ENCODE peak calls at places on chromosomes 4 and X, in six cellular contexts. M is H1; C is NCI-H2081; S is stromal cell of bone marrow; U is activated T-cell treated with anti-CD3 and anti-CD28 coated beads, Interleukin-2, amount 50 U/mL, for 72 hours; H is hypothalamus. R is an unnamed sample.

GRCh38 chr4:122503214-122503613 is 46.7 kb upstream of the IL2 start:
- DNase-seq in M (no peak), C (no peak), S (no peak), U (peak), H (no peak), R (no peak)

GRCh38 chr4:140372607-140373327 is 679 bp upstream of the SCOC start:
- DNase-seq in M (no peak), C (no peak), S (no peak), U (peak), H (no peak), R (no peak)

GRCh38 chr4:3321295-3321889 is 28.6 kb downstream of the RGS12 start:
- DNase-seq in M (no peak), C (no peak), S (no peak), U (no peak), H (no peak), R (no peak)

GRCh38 chr4:169115897-169116254 is 105.8 kb upstream of the CBR4 start:
- DNase-seq in M (no peak), C (no peak), S (peak), U (peak), H (no peak), R (peak)

GRCh38 chr4:119041951-119042560 is 93.6 kb upstream of the MYOZ2 start:
- DNase-seq in M (peak), C (peak), S (peak), U (peak), H (no peak), R (peak)

GRCh38 chr4:22179124-22179874 is 230.7 kb upstream of the KCNIP4 start:
- DNase-seq in M (no peak), C (no peak), S (peak), U (no peak), H (no peak), R (peak)

GRCh38 chr4:162274354-162274753 is 110.6 kb upstream of the FSTL5 start:
- DNase-seq in M (no peak), C (no peak), S (no peak), U (no peak), H (no peak), R (no peak)

GRCh38 chr4:169225058-169225751 is 45.6 kb downstream of the SH3RF1 start:
- DNase-seq in M (no peak), C (no peak), S (peak), U (no peak), H (no peak), R (peak)

GRCh38 chr4:56048621-56049427 is 100.1 kb downstream of the CEP135 start:
- DNase-seq in M (peak), C (peak), S (peak), U (peak), H (peak), R (no peak)

GRCh38 chr4:128775916-128776315 is 33.6 kb upstream of the JADE1 start:
- DNase-seq in M (no peak), C (no peak), S (no peak), U (no peak), H (no peak), R (no peak)

GRCh38 chr4:17786567-17786966 is 5.1 kb upstream of the FAM184B start:
- DNase-seq in M (no peak), C (no peak), S (no peak), U (no peak), H (no peak), R (no peak)

GRCh38 chrX:106903856-106904528 is 851 bp upstream of the RIPPLY1 start:
- DNase-seq in M (no peak), C (no peak), S (no peak), U (no peak), H (no peak), R (no peak)

GRCh38 chrX:19544693-19545305 is 29.5 kb upstream of the MAP3K15 start:
- DNase-seq in M (no peak), C (peak), S (peak), U (peak), H (no peak), R (peak)

GRCh38 chrX:41382699-41383645 is 49.0 kb downstream of the DDX3X start:
- DNase-seq in M (no peak), C (no peak), S (peak), U (peak), H (no peak), R (no peak)

GRCh38 chrX:39301041-39301440 is 499.8 kb downstream of the MID1IP1 start:
- DNase-seq in M (no peak), C (peak), S (no peak), U (no peak), H (no peak), R (no peak)

GRCh38 chr4:125072269-125072668 is 242.5 kb upstream of the FAT4 start:
- DNase-seq in M (no peak), C (no peak), S (no peak), U (no peak), H (no peak), R (no peak)

GRCh38 chrX:22095306-22095705 is 63.2 kb downstream of the PHEX start:
- DNase-seq in M (no peak), C (no peak), S (peak), U (no peak), H (no peak), R (no peak)

GRCh38 chr4:100246697-100247096 is 56.4 kb upstream of the DDIT4L start:
- DNase-seq in M (no peak), C (no peak), S (no peak), U (no peak), H (no peak), R (no peak)

GRCh38 chrX:48747415-48748026 is 14.0 kb upstream of the GLOD5 start:
- DNase-seq in M (no peak), C (no peak), S (no peak), U (no peak), H (no peak), R (no peak)

GRCh38 chr4:64539234-64539849 is 130.1 kb upstream of the TECRL start:
- DNase-seq in M (no peak), C (peak), S (peak), U (peak), H (no peak), R (peak)

GRCh38 chrX:3227526-3227925 is 118.9 kb downstream of the MXRA5 start:
- DNase-seq in M (no peak), C (no peak), S (no peak), U (no peak), H (no peak), R (no peak)

GRCh38 chr4:1152284-1152683 is 20.1 kb downstream of the SPON2 start:
- DNase-seq in M (no peak), C (no peak), S (no peak), U (no peak), H (no peak), R (no peak)

GRCh38 chrX:136525738-136526606 is 6.0 kb upstream of the VGLL1 start:
- DNase-seq in M (no peak), C (no peak), S (peak), U (no peak), H (no peak), R (peak)

GRCh38 chrX:150463566-150463965 is 100.4 kb downstream of the MAMLD1 start:
- DNase-seq in M (no peak), C (no peak), S (no peak), U (no peak), H (no peak), R (no peak)

GRCh38 chr4:70706516-70706915 is 15.2 kb upstream of the RUFY3 start:
- DNase-seq in M (no peak), C (no peak), S (no peak), U (no peak), H (no peak), R (no peak)

GRCh38 chr4:7978489-7978888 is 38.8 kb upstream of the AFAP1 start:
- DNase-seq in M (no peak), C (peak), S (no peak), U (no peak), H (no peak), R (no peak)

GRCh38 chr4:38207110-38207457 is 246.9 kb downstream of the PTTG2 start:
- DNase-seq in M (no peak), C (no peak), S (no peak), U (no peak), H (no peak), R (no peak)

GRCh38 chr4:188196134-188196735 is 57.0 kb downstream of the TRIML1 start:
- DNase-seq in M (no peak), C (no peak), S (no peak), U (no peak), H (no peak), R (no peak)

GRCh38 chr4:182185491-182185890 is 57.7 kb upstream of the TENM3 start:
- DNase-seq in M (no peak), C (no peak), S (no peak), U (no peak), H (no peak), R (no peak)

GRCh38 chrX:97909245-97909644 is 1025.5 kb downstream of the RPA4 start:
- DNase-seq in M (no peak), C (no peak), S (no peak), U (no peak), H (no peak), R (no peak)

GRCh38 chr4:53465291-53465690 is 87.8 kb downstream of the FIP1L1 start:
- DNase-seq in M (no peak), C (no peak), S (no peak), U (no peak), H (no peak), R (no peak)

GRCh38 chr4:39120418-39120817 is 58.4 kb downstream of the KLHL5 start:
- DNase-seq in M (no peak), C (no peak), S (no peak), U (no peak), H (no peak), R (no peak)

GRCh38 chr4:21490682-21491081 is 457.9 kb downstream of the KCNIP4 start:
- DNase-seq in M (no peak), C (no peak), S (no peak), U (no peak), H (no peak), R (no peak)

GRCh38 chr4:133594246-133595207 is 445.4 kb downstream of the PCDH10 start:
- DNase-seq in M (no peak), C (no peak), S (no peak), U (no peak), H (no peak), R (peak)

GRCh38 chr4:126977306-126977705 is 655.5 kb upstream of the INTU start:
- DNase-seq in M (no peak), C (no peak), S (no peak), U (no peak), H (no peak), R (no peak)

R was measured in astrocyte of the cerebellum.